ENCODE peak calls at places on chromosomes 16 and 17, in four cellular contexts. O, C, E and U are unnamed samples.

GRCh38 chr17:67157732-67158639 is 87.0 kb downstream of the HELZ start:
- DNase-seq in O (no peak), C (no peak), E (no peak), U (no peak)

GRCh38 chr16:81437860-81438259 is 6.7 kb upstream of the CMIP start:
- DNase-seq in O (no peak), C (no peak), E (no peak), U (no peak)

GRCh38 chr17:70855401-70856054 is 686.2 kb downstream of the KCNJ2 start:
- DNase-seq in O (no peak), C (no peak), E (no peak), U (no peak)

GRCh38 chr17:53313746-53314145 is 509.0 kb upstream of the KIF2B start:
- DNase-seq in O (no peak), C (peak), E (no peak), U (no peak)

GRCh38 chr17:7133424-7133823 is 18.8 kb upstream of the ASGR2 start:
- DNase-seq in O (no peak), C (no peak), E (peak), U (peak)

GRCh38 chr17:27573971-27574525 is 56.9 kb upstream of the LGALS9 start:
- DNase-seq in O (no peak), C (no peak), E (no peak), U (no peak)

GRCh38 chr16:19907161-19907992 is 22.7 kb upstream of the GPRC5B start:
- DNase-seq in O (peak), C (no peak), E (peak), U (peak)

GRCh38 chr17:27669136-27669535 is 38.1 kb downstream of the LGALS9 start:
- DNase-seq in O (no peak), C (no peak), E (no peak), U (no peak)

GRCh38 chr16:10657925-10658324 is 36.8 kb downstream of the TEKT5 start:
- DNase-seq in O (no peak), C (no peak), E (no peak), U (no peak)

GRCh38 chr17:71349908-71350600 is 770.8 kb upstream of the SOX9 start:
- DNase-seq in O (no peak), C (no peak), E (no peak), U (no peak)

GRCh38 chr17:79933863-79934652 is 94.8 kb upstream of the CBX4 start:
- DNase-seq in O (peak), C (no peak), E (no peak), U (no peak)

GRCh38 chr17:37194208-37194607 is 181.6 kb upstream of the C17orf78 start:
- DNase-seq in O (no peak), C (no peak), E (no peak), U (no peak)

GRCh38 chr17:63701477-63702222 is 1.7 kb upstream of the LIMD2 start:
- DNase-seq in O (no peak), C (no peak), E (peak), U (peak)

GRCh38 chr17:78343099-78343432 is 16.8 kb downstream of the SOCS3 start:
- DNase-seq in O (no peak), C (no peak), E (no peak), U (no peak)

GRCh38 chr16:3065069-3065741 is at the start of gene IL32:
- DNase-seq in O (no peak), C (peak), E (peak), U (peak)

GRCh38 chr17:3675886-3676285 is 7.3 kb downstream of the EMC6 start:
- DNase-seq in O (no peak), C (no peak), E (no peak), U (no peak)

GRCh38 chr16:77169650-77170236 is 21.2 kb upstream of the MON1B start:
- DNase-seq in O (no peak), C (no peak), E (no peak), U (no peak)

GRCh38 chr17:50212121-50212843 is 10.9 kb upstream of the COL1A1 start:
- DNase-seq in O (no peak), C (no peak), E (no peak), U (no peak)

GRCh38 chr17:19331134-19331533 is 31.4 kb downstream of the B9D1 start:
- DNase-seq in O (no peak), C (peak), E (no peak), U (no peak)

GRCh38 chr16:56426585-56426984 is 1.2 kb upstream of the AMFR start:
- DNase-seq in O (no peak), C (no peak), E (no peak), U (no peak)

GRCh38 chr16:88542231-88542630 is 28.0 kb upstream of the ZC3H18 start:
- DNase-seq in O (no peak), C (no peak), E (no peak), U (no peak)

GRCh38 chr17:40290629-40291296 is 3.1 kb downstream of the CDC6 start:
- DNase-seq in O (no peak), C (peak), E (peak), U (peak)

GRCh38 chr17:61393904-61394629 is 5.6 kb upstream of the TBX2 start:
- DNase-seq in O (no peak), C (no peak), E (no peak), U (no peak)

GRCh38 chr16:2768403-2769089 is 8.5 kb downstream of the ELOB start:
- DNase-seq in O (no peak), C (no peak), E (no peak), U (no peak)

GRCh38 chr16:64144612-64145011 is 977.3 kb downstream of the CDH11 start:
- DNase-seq in O (no peak), C (no peak), E (no peak), U (no peak)